ENCODE peak calls at places on chromosome X, in eight cellular contexts. One of them, this sample, is unnamed.

GRCh38 chrX:87160435-87161010 is 357.1 kb upstream of the KLHL4 start:
- DNase-seq in HepG2: no peak
- DNase-seq in EH: no peak
- DNase-seq in mammary epithelial cell: no peak
- DNase-seq in cardiac muscle cell: no peak
- DNase-seq in right lobe of liver: no peak
- DNase-seq in progenitor cell of endocrine pancreas: no peak
- DNase-seq in mesenchymal stem cell: no peak
- DNase-seq in this sample: no peak

GRCh38 chrX:28589048-28589447 is 1.8 kb downstream of the IL1RAPL1 start:
- DNase-seq in cardiac muscle cell: no peak
- DNase-seq in EH: no peak
- DNase-seq in right lobe of liver: no peak
- DNase-seq in mammary epithelial cell: no peak
- DNase-seq in progenitor cell of endocrine pancreas: no peak
- DNase-seq in HepG2: no peak
- DNase-seq in mesenchymal stem cell: no peak
- DNase-seq in this sample: no peak

GRCh38 chrX:138018145-138018799 is 452.3 kb downstream of the ZIC3 start:
- DNase-seq in EH: no peak
- DNase-seq in progenitor cell of endocrine pancreas: no peak
- DNase-seq in mesenchymal stem cell: no peak
- DNase-seq in mammary epithelial cell: no peak
- DNase-seq in right lobe of liver: no peak
- DNase-seq in HepG2: no peak
- DNase-seq in cardiac muscle cell: no peak
- DNase-seq in this sample: no peak

GRCh38 chrX:134512566-134512965 is 52.6 kb downstream of the HPRT1 start:
- DNase-seq in mammary epithelial cell: peak
- DNase-seq in EH: peak
- DNase-seq in HepG2: peak
- DNase-seq in progenitor cell of endocrine pancreas: no peak
- DNase-seq in mesenchymal stem cell: peak
- DNase-seq in right lobe of liver: no peak
- DNase-seq in cardiac muscle cell: no peak
- DNase-seq in this sample: peak

GRCh38 chrX:19789782-19790181 is 97.6 kb downstream of the SH3KBP1 start:
- DNase-seq in progenitor cell of endocrine pancreas: no peak
- DNase-seq in right lobe of liver: no peak
- DNase-seq in HepG2: no peak
- DNase-seq in EH: no peak
- DNase-seq in mesenchymal stem cell: no peak
- DNase-seq in mammary epithelial cell: no peak
- DNase-seq in cardiac muscle cell: no peak
- DNase-seq in this sample: no peak

GRCh38 chrX:108437789-108438623 is at the start of gene COL4A6:
- DNase-seq in EH: peak
- DNase-seq in cardiac muscle cell: peak
- DNase-seq in mesenchymal stem cell: peak
- DNase-seq in progenitor cell of endocrine pancreas: peak
- DNase-seq in HepG2: peak
- DNase-seq in mammary epithelial cell: peak
- DNase-seq in right lobe of liver: peak
- DNase-seq in this sample: no peak

GRCh38 chrX:100643212-100643611 is 787 bp upstream of the SRPX2 start:
- DNase-seq in cardiac muscle cell: no peak
- DNase-seq in HepG2: no peak
- DNase-seq in progenitor cell of endocrine pancreas: no peak
- DNase-seq in mesenchymal stem cell: no peak
- DNase-seq in mammary epithelial cell: peak
- DNase-seq in right lobe of liver: no peak
- DNase-seq in EH: no peak
- DNase-seq in this sample: no peak

GRCh38 chrX:123959281-123960063 is 2.0 kb upstream of the STAG2 start:
- DNase-seq in mammary epithelial cell: peak
- DNase-seq in EH: peak
- DNase-seq in cardiac muscle cell: peak
- DNase-seq in right lobe of liver: peak
- DNase-seq in progenitor cell of endocrine pancreas: no peak
- DNase-seq in HepG2: no peak
- DNase-seq in mesenchymal stem cell: peak
- DNase-seq in this sample: peak

GRCh38 chrX:119784747-119785446 is 6.5 kb downstream of the RPL39 start:
- DNase-seq in mammary epithelial cell: no peak
- DNase-seq in progenitor cell of endocrine pancreas: no peak
- DNase-seq in mesenchymal stem cell: peak
- DNase-seq in right lobe of liver: no peak
- DNase-seq in HepG2: no peak
- DNase-seq in EH: peak
- DNase-seq in cardiac muscle cell: no peak
- DNase-seq in this sample: peak

GRCh38 chrX:79130857-79131256 is 13.6 kb upstream of the GPR174 start:
- DNase-seq in progenitor cell of endocrine pancreas: no peak
- DNase-seq in EH: no peak
- DNase-seq in cardiac muscle cell: no peak
- DNase-seq in right lobe of liver: no peak
- DNase-seq in HepG2: no peak
- DNase-seq in mesenchymal stem cell: no peak
- DNase-seq in mammary epithelial cell: no peak
- DNase-seq in this sample: no peak

GRCh38 chrX:28133763-28134162 is 152.5 kb upstream of the DCAF8L1 start:
- DNase-seq in EH: no peak
- DNase-seq in HepG2: no peak
- DNase-seq in cardiac muscle cell: no peak
- DNase-seq in mammary epithelial cell: no peak
- DNase-seq in progenitor cell of endocrine pancreas: no peak
- DNase-seq in right lobe of liver: no peak
- DNase-seq in mesenchymal stem cell: no peak
- DNase-seq in this sample: no peak

GRCh38 chrX:149473092-149473491 is 32.0 kb downstream of the IDS start:
- DNase-seq in right lobe of liver: no peak
- DNase-seq in mesenchymal stem cell: no peak
- DNase-seq in mammary epithelial cell: no peak
- DNase-seq in progenitor cell of endocrine pancreas: no peak
- DNase-seq in HepG2: no peak
- DNase-seq in cardiac muscle cell: no peak
- DNase-seq in EH: no peak
- DNase-seq in this sample: no peak

GRCh38 chrX:132750312-132751042 is 208.0 kb downstream of the HS6ST2 start:
- DNase-seq in right lobe of liver: no peak
- DNase-seq in mammary epithelial cell: no peak
- DNase-seq in mesenchymal stem cell: peak
- DNase-seq in EH: no peak
- DNase-seq in cardiac muscle cell: no peak
- DNase-seq in HepG2: no peak
- DNase-seq in progenitor cell of endocrine pancreas: no peak
- DNase-seq in this sample: no peak

GRCh38 chrX:111131572-111131971 is 35.6 kb downstream of the PAK3 start:
- DNase-seq in mammary epithelial cell: no peak
- DNase-seq in EH: no peak
- DNase-seq in progenitor cell of endocrine pancreas: no peak
- DNase-seq in right lobe of liver: no peak
- DNase-seq in HepG2: no peak
- DNase-seq in mesenchymal stem cell: peak
- DNase-seq in cardiac muscle cell: no peak
- DNase-seq in this sample: no peak

GRCh38 chrX:105050921-105051320 is 169.6 kb downstream of the TEX13A start:
- DNase-seq in mammary epithelial cell: no peak
- DNase-seq in mesenchymal stem cell: no peak
- DNase-seq in EH: no peak
- DNase-seq in right lobe of liver: no peak
- DNase-seq in HepG2: no peak
- DNase-seq in cardiac muscle cell: no peak
- DNase-seq in progenitor cell of endocrine pancreas: no peak
- DNase-seq in this sample: no peak

GRCh38 chrX:24002167-24002566 is 24.8 kb downstream of the KLHL15 start:
- DNase-seq in cardiac muscle cell: no peak
- DNase-seq in HepG2: no peak
- DNase-seq in right lobe of liver: no peak
- DNase-seq in mammary epithelial cell: no peak
- DNase-seq in progenitor cell of endocrine pancreas: no peak
- DNase-seq in EH: no peak
- DNase-seq in mesenchymal stem cell: no peak
- DNase-seq in this sample: peak

GRCh38 chrX:68842351-68842750 is 13.5 kb downstream of the EFNB1 start:
- DNase-seq in EH: no peak
- DNase-seq in right lobe of liver: no peak
- DNase-seq in cardiac muscle cell: no peak
- DNase-seq in HepG2: no peak
- DNase-seq in mammary epithelial cell: no peak
- DNase-seq in progenitor cell of endocrine pancreas: no peak
- DNase-seq in mesenchymal stem cell: no peak
- DNase-seq in this sample: no peak

GRCh38 chrX:104284407-104285000 is 29.8 kb upstream of the ESX1 start:
- DNase-seq in cardiac muscle cell: no peak
- DNase-seq in mesenchymal stem cell: no peak
- DNase-seq in HepG2: no peak
- DNase-seq in EH: peak
- DNase-seq in right lobe of liver: no peak
- DNase-seq in progenitor cell of endocrine pancreas: no peak
- DNase-seq in mammary epithelial cell: peak
- DNase-seq in this sample: no peak

GRCh38 chrX:16708016-16708415 is 4.5 kb downstream of the CTPS2 start:
- DNase-seq in mesenchymal stem cell: no peak
- DNase-seq in EH: no peak
- DNase-seq in progenitor cell of endocrine pancreas: no peak
- DNase-seq in mammary epithelial cell: no peak
- DNase-seq in cardiac muscle cell: no peak
- DNase-seq in HepG2: no peak
- DNase-seq in right lobe of liver: no peak
- DNase-seq in this sample: no peak

GRCh38 chrX:46642145-46642544 is 68.6 kb downstream of the CHST7 start:
- DNase-seq in HepG2: peak
- DNase-seq in EH: peak
- DNase-seq in mesenchymal stem cell: peak
- DNase-seq in mammary epithelial cell: peak
- DNase-seq in progenitor cell of endocrine pancreas: no peak
- DNase-seq in right lobe of liver: no peak
- DNase-seq in cardiac muscle cell: no peak
- DNase-seq in this sample: no peak

GRCh38 chrX:39854772-39855747 is 242.7 kb downstream of the BCOR start:
- DNase-seq in cardiac muscle cell: no peak
- DNase-seq in progenitor cell of endocrine pancreas: no peak
- DNase-seq in mesenchymal stem cell: peak
- DNase-seq in EH: no peak
- DNase-seq in HepG2: no peak
- DNase-seq in right lobe of liver: no peak
- DNase-seq in mammary epithelial cell: no peak
- DNase-seq in this sample: no peak

GRCh38 chrX:110915579-110915978 is 120.0 kb upstream of the CHRDL1 start:
- DNase-seq in cardiac muscle cell: no peak
- DNase-seq in progenitor cell of endocrine pancreas: no peak
- DNase-seq in HepG2: no peak
- DNase-seq in right lobe of liver: no peak
- DNase-seq in mammary epithelial cell: no peak
- DNase-seq in EH: no peak
- DNase-seq in mesenchymal stem cell: no peak
- DNase-seq in this sample: no peak

GRCh38 chrX:20265726-20266681 is 705 bp downstream of the RPS6KA3 start:
- DNase-seq in EH: peak
- DNase-seq in HepG2: no peak
- DNase-seq in progenitor cell of endocrine pancreas: peak
- DNase-seq in mammary epithelial cell: peak
- DNase-seq in right lobe of liver: peak
- DNase-seq in mesenchymal stem cell: peak
- DNase-seq in cardiac muscle cell: peak
- DNase-seq in this sample: peak

GRCh38 chrX:18620349-18620748 is 51.6 kb downstream of the RS1 start:
- DNase-seq in progenitor cell of endocrine pancreas: no peak
- DNase-seq in EH: no peak
- DNase-seq in HepG2: peak
- DNase-seq in mesenchymal stem cell: no peak
- DNase-seq in mammary epithelial cell: no peak
- DNase-seq in right lobe of liver: no peak
- DNase-seq in cardiac muscle cell: peak
- DNase-seq in this sample: no peak

GRCh38 chrX:9071031-9071650 is 37.2 kb upstream of the FAM9B start:
- DNase-seq in mammary epithelial cell: no peak
- DNase-seq in HepG2: no peak
- DNase-seq in progenitor cell of endocrine pancreas: no peak
- DNase-seq in right lobe of liver: no peak
- DNase-seq in cardiac muscle cell: no peak
- DNase-seq in mesenchymal stem cell: peak
- DNase-seq in EH: peak
- DNase-seq in this sample: peak

GRCh38 chrX:135168533-135168932 is 2.7 kb downstream of the CT55 start:
- DNase-seq in mammary epithelial cell: no peak
- DNase-seq in EH: no peak
- DNase-seq in mesenchymal stem cell: no peak
- DNase-seq in HepG2: no peak
- DNase-seq in cardiac muscle cell: no peak
- DNase-seq in right lobe of liver: no peak
- DNase-seq in progenitor cell of endocrine pancreas: no peak
- DNase-seq in this sample: no peak

This sample was measured in osteoblast.